ENCODE peak calls at places on chromosome 16, in nine cellular contexts. G is H1, B is psoas muscle, P is H9, X is PC-3, D is GM23248, J is ascending aorta, I is mesendoderm, Z is left ventricle myocardium inferior. W is an unnamed sample. For H3K4me1, the result is how much of the 10 kb centered on the place peaks cover.

GRCh38 chr16:58733248-58733670 is 857 bp downstream of the GOT2 start:
- DNase-seq in Z (no peak), B (peak), X (no peak), J (peak), D (peak), I (no peak), G (no peak), P (no peak), W (no peak)

GRCh38 chr16:81894592-81894991 is 115.5 kb downstream of the PLCG2 start:
- DNase-seq in J (no peak), Z (no peak), B (no peak), I (no peak), P (no peak), G (no peak), X (no peak), D (no peak), W (no peak)

GRCh38 chr16:90008708-90009145 is 10.5 kb downstream of the DBNDD1 start:
- DNase-seq in I (no peak), P (no peak), X (no peak), B (no peak), J (no peak), D (no peak), Z (no peak), G (no peak), W (no peak)

GRCh38 chr16:58649707-58650106 is 20.1 kb upstream of the CNOT1 start:
- DNase-seq in B (no peak), I (no peak), G (no peak), D (no peak), X (no peak), P (no peak), Z (no peak), J (no peak), W (no peak)

GRCh38 chr16:81715358-81716196 is 63.5 kb upstream of the PLCG2 start:
- DNase-seq in G (no peak), B (no peak), X (no peak), D (no peak), Z (no peak), P (no peak), I (no peak), J (no peak), W (peak)

GRCh38 chr16:82660078-82660645 is 33.4 kb downstream of the CDH13 start:
- DNase-seq in P (peak), B (peak), J (no peak), D (peak), Z (no peak), X (no peak), G (no peak), I (no peak), W (peak)

GRCh38 chr16:21963887-21964286 is 10.7 kb downstream of the UQCRC2 start:
- DNase-seq in B (no peak), J (no peak), I (no peak), P (no peak), Z (no peak), X (no peak), G (no peak), D (no peak), W (no peak)

GRCh38 chr16:49559242-49559641 is 185.6 kb downstream of the C16orf78 start:
- DNase-seq in G (no peak), J (no peak), Z (no peak), D (no peak), X (no peak), P (no peak), I (peak), B (no peak), W (no peak)

GRCh38 chr16:88406096-88407041 is 23.6 kb downstream of the ZNF469 start:
- DNase-seq in D (peak), G (no peak), X (no peak), Z (no peak), J (no peak), P (no peak), B (no peak), I (no peak), W (no peak)

GRCh38 chr16:75519175-75519574 is 16.7 kb downstream of the CHST5 start:
- DNase-seq in P (no peak), Z (no peak), I (no peak), B (no peak), J (no peak), G (no peak), D (no peak), X (no peak), W (no peak)

GRCh38 chr16:71794018-71794417 is 14.6 kb downstream of the AP1G1 start:
- DNase-seq in I (no peak), X (no peak), G (no peak), B (no peak), D (no peak), P (no peak), J (no peak), Z (no peak), W (no peak)

GRCh38 chr16:57185446-57185944 is 344 bp downstream of the PSME3IP1 start:
- DNase-seq in Z (peak), B (peak), I (no peak), P (no peak), D (peak), G (no peak), J (peak), X (peak), W (peak)

GRCh38 chr16:19166500-19166899 is 1.5 kb upstream of the SYT17 start:
- DNase-seq in I (no peak), P (no peak), J (no peak), Z (no peak), B (no peak), D (no peak), G (no peak), X (peak), W (no peak)

GRCh38 chr16:920722-921121 is 50.1 kb downstream of the LMF1 start:
- DNase-seq in P (no peak), Z (peak), G (no peak), X (no peak), I (no peak), D (peak), B (peak), J (no peak), W (peak)

GRCh38 chr16:79897444-79898146 is 297.1 kb upstream of the MAF start:
- DNase-seq in J (no peak), B (no peak), X (no peak), G (no peak), P (no peak), Z (no peak), I (no peak), D (no peak), W (peak)

GRCh38 chr16:85034591-85035433 is 7.2 kb downstream of the KIAA0513 start:
- DNase-seq in Z (no peak), G (no peak), B (no peak), J (no peak), P (no peak), X (no peak), I (no peak), D (no peak), W (no peak)
- H3K27ac ChIP-seq in Z (no peak), G (no peak), B (no peak), J (no peak), P (no peak), X (no peak), I (no peak), D (no peak), W (no peak)

GRCh38 chr16:50901062-50901461 is 159.2 kb downstream of the CYLD start:
- DNase-seq in J (no peak), D (no peak), X (no peak), B (no peak), G (no peak), P (no peak), Z (no peak), I (peak), W (peak)

GRCh38 chr16:50900391-50900942 is 158.6 kb downstream of the CYLD start:
- DNase-seq in J (no peak), X (no peak), G (no peak), B (no peak), Z (no peak), P (no peak), D (no peak), I (no peak), W (peak)

GRCh38 chr16:50902457-50902856 is 160.6 kb downstream of the CYLD start:
- DNase-seq in J (no peak), P (no peak), G (no peak), D (no peak), Z (no peak), I (peak), X (no peak), B (no peak), W (no peak)
- H3K4me1 ChIP-seq in J (under half), P (under half), G (under half), D (under half), Z (under half), I (under half), X (under half), B (under half), W (under half)

GRCh38 chr16:3578610-3579551 is 1.7 kb upstream of the NLRC3 start:
- DNase-seq in G (peak), B (no peak), J (no peak), D (no peak), I (peak), P (no peak), X (no peak), Z (no peak), W (peak)
- H3K27ac ChIP-seq in G (peak), B (no peak), J (no peak), D (no peak), I (no peak), P (no peak), X (no peak), Z (no peak), W (no peak)

DNA sequence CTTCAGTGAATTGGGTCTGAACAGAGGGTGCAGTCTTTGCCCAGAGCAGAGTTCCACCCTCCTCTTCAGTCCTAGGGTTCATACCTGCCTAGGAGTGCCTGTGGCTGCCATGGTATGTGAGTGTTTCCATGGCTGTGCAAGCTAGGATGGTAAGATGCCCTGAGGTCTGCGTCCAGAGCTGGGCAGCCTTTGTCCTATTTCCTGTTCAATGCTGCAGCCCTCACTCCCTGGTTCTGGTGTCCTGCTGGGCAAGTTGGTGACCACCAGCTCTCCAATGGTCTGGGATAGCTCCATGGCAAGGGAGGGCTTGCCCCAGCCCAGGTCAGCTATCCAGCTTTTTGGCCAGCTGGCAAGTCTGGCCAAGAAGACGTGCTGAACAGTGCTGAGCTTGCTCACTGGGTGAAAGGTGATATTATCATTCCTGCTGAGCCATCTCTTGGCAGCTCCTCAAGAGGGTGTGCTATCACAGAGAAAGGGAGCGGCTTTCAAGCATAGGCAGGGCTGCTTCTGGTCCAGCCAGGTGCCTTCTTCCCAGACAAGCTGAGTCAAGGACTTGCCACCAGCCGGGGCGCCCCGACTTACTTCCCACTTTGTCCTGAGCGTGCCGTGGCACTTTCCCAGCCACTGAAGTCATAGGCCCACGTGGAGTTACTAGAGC is 13.0 kb upstream of the NFATC3 start:
- DNase-seq in X (peak), P (no peak), B (peak), Z (no peak), I (no peak), G (peak), D (peak), J (peak), W (no peak)
- H3K4me1 ChIP-seq in X (under half), P (under half), B (half or more), Z (under half), I (under half), G (under half), D (under half), J (under half), W (under half)

GRCh38 chr16:67448580-67448979 is 17.7 kb downstream of the HSD11B2 start:
- DNase-seq in Z (no peak), B (no peak), D (no peak), J (no peak), I (no peak), X (no peak), G (no peak), P (no peak), W (no peak)

GRCh38 chr16:67449328-67449727 is 18.4 kb downstream of the HSD11B2 start:
- DNase-seq in G (no peak), J (no peak), X (no peak), I (no peak), P (no peak), Z (peak), B (peak), D (no peak), W (no peak)

GRCh38 chr16:67449739-67450138 is 18.8 kb downstream of the HSD11B2 start:
- DNase-seq in P (no peak), J (no peak), D (no peak), I (no peak), B (peak), X (no peak), G (no peak), Z (peak), W (no peak)

GRCh38 chr16:67451704-67452435 is 20.9 kb downstream of the HSD11B2 start:
- DNase-seq in B (no peak), G (no peak), J (no peak), P (no peak), X (no peak), I (no peak), D (no peak), Z (peak), W (no peak)

DNA sequence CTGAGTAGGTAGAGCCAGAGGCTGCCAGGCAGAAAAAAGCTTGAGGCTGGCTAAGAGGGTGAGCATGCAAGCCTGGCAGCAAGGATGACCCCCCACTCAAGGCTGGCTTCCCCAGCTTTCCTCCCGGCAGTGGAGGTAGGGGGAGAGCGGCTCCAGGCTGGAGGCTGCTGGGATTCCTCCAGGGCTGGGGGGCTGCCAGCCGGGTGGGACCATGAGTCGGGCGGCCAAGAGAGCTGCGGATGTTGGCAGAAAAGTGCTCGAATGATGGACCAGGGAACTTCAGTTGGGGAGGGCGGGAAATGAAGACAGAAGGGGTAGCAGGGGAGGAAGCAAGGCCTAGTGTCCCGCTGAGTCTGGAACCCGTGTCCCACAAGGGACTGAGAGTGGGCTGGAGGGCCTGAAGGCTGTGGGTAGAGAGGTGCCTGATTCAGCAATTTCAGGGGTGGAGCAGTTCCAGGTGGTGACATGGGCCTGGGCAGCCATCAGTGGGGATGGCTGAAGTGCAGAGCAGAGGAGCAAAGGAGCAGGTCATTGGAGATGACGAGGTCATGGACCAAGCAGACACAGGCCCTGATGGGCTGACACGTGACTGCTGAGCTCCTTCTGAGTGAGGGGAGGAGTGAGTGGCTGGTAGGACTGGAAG is 20.3 kb downstream of the HSD11B2 start:
- DNase-seq in X (no peak), P (no peak), G (no peak), D (no peak), J (no peak), I (no peak), Z (peak), B (no peak), W (no peak)
- H3K27ac ChIP-seq in X (no peak), P (no peak), G (no peak), D (no peak), J (no peak), I (no peak), Z (peak), B (peak), W (peak)